ENCODE peak calls at places on chromosomes 11 and 22, in eight cellular contexts. One of them, this sample, is unnamed.

GRCh38 chr22:19743626-19744025 is 17.0 kb upstream of the TBX1 start:
- DNase-seq in OCI-LY7: no peak
- DNase-seq in GM23338: no peak
- DNase-seq in MM.1S: no peak
- DNase-seq in HCT116: no peak
- DNase-seq in GM23248: no peak
- DNase-seq in PC-3: no peak
- DNase-seq in SK-N-SH: no peak
- DNase-seq in this sample: no peak

GRCh38 chr11:95790933-95791247 is 592 bp downstream of the CEP57 start:
- DNase-seq in OCI-LY7: peak; percentile 71
- DNase-seq in GM23338: peak; percentile 86
- DNase-seq in MM.1S: peak; percentile 81
- DNase-seq in HCT116: peak; percentile 28
- DNase-seq in GM23248: peak; percentile 64
- DNase-seq in PC-3: peak; percentile 65
- DNase-seq in SK-N-SH: peak; percentile 18
- DNase-seq in this sample: peak; percentile 77

GRCh38 chr11:62108971-62109391 is 14.8 kb upstream of the INCENP start:
- DNase-seq in OCI-LY7: no peak
- DNase-seq in GM23338: no peak
- DNase-seq in MM.1S: no peak
- DNase-seq in HCT116: no peak
- DNase-seq in GM23248: peak; percentile 73
- DNase-seq in PC-3: peak; percentile 64
- DNase-seq in SK-N-SH: no peak
- DNase-seq in this sample: no peak

GRCh38 chr11:10488121-10488580 is 33.1 kb downstream of the AMPD3 start:
- DNase-seq in OCI-LY7: peak; percentile 23
- DNase-seq in GM23338: peak; percentile 37
- DNase-seq in MM.1S: peak; percentile 37
- DNase-seq in HCT116: peak; percentile 86
- DNase-seq in GM23248: no peak
- DNase-seq in PC-3: peak; percentile 88
- DNase-seq in SK-N-SH: no peak
- DNase-seq in this sample: no peak

GRCh38 chr11:121564948-121565684 is 112.3 kb upstream of the SORL1-AS1 start:
- DNase-seq in OCI-LY7: no peak
- DNase-seq in GM23338: no peak
- DNase-seq in MM.1S: no peak
- DNase-seq in HCT116: no peak
- DNase-seq in GM23248: no peak
- DNase-seq in PC-3: no peak
- DNase-seq in SK-N-SH: no peak
- DNase-seq in this sample: no peak

GRCh38 chr11:31940396-31941037 is 129.4 kb upstream of the PAX6 start:
- DNase-seq in OCI-LY7: no peak
- DNase-seq in GM23338: no peak
- DNase-seq in MM.1S: no peak
- DNase-seq in HCT116: no peak
- DNase-seq in GM23248: peak; percentile 15
- DNase-seq in PC-3: no peak
- DNase-seq in SK-N-SH: no peak
- DNase-seq in this sample: no peak

GRCh38 chr22:41910599-41911291 is 4.1 kb downstream of the SHISA8 start:
- DNase-seq in OCI-LY7: no peak
- DNase-seq in GM23338: peak; percentile 45
- DNase-seq in MM.1S: no peak
- DNase-seq in HCT116: no peak
- DNase-seq in GM23248: peak; percentile 67
- DNase-seq in PC-3: peak; percentile 9
- DNase-seq in SK-N-SH: peak; percentile 67
- DNase-seq in this sample: peak; percentile 39

GRCh38 chr11:85619497-85619896 is 7.6 kb downstream of the DLG2 start:
- DNase-seq in OCI-LY7: no peak
- DNase-seq in GM23338: no peak
- DNase-seq in MM.1S: no peak
- DNase-seq in HCT116: no peak
- DNase-seq in GM23248: no peak
- DNase-seq in PC-3: no peak
- DNase-seq in SK-N-SH: no peak
- DNase-seq in this sample: no peak

DNA sequence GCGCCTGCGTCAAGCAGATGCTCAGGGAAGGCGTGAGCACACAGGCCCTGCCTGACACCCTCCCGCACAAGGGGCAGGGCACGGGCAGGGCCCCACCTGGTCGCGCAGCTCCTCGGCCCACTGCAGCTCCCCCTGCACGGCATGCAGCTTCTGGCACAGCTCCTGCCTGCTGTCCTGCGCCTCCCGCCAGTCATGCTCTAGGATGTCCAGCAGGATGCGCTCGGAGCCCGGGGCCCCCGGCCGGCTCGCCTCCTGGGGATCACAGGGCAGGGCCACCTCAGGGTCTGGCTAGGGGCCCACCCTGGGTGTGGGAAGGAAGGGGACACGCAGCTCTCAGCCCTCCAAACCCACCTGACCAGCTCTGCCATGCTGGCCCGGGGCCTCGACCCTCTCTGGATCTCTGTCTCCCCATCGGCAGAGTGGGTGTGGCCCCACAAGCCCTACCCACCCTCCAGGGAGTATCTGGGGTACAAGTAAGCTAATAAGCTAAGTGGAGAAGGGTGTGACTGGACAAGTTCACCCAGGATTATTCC is 10.7 kb downstream of the CARD10 start:
- DNase-seq in OCI-LY7: no peak
- DNase-seq in GM23338: no peak
- DNase-seq in MM.1S: no peak
- DNase-seq in HCT116: no peak
- DNase-seq in GM23248: no peak
- DNase-seq in PC-3: no peak
- DNase-seq in SK-N-SH: no peak
- DNase-seq in this sample: no peak
- H3K27ac ChIP-seq in OCI-LY7: no peak overlapping the region
- H3K27ac ChIP-seq in GM23338: no peak overlapping the region
- H3K27ac ChIP-seq in MM.1S: no peak overlapping the region
- H3K27ac ChIP-seq in HCT116: no peak overlapping the region
- H3K27ac ChIP-seq in GM23248: no peak overlapping the region
- H3K27ac ChIP-seq in PC-3: no peak overlapping the region
- H3K27ac ChIP-seq in SK-N-SH: peak overlapping the region; percentile 62
- H3K27ac ChIP-seq in this sample: no peak overlapping the region

DNA sequence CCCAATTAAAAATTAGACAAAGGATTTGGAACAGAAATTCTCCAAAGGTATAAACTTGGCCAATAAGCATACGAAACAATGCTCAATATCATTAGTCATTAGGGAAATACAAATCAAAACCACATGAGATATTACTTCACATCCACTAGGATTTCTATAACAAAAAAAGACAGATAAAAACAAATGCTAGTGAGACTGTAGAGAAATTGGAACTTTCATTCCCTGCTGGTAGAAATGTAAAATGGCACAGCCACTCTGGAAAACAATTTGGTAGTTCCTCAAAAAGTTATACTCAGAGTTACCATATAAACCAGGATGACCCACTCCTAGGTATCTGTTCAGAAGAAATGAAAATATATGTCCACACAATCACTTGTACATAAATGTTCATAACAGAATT is 71.6 kb downstream of the RPL27A start:
- DNase-seq in OCI-LY7: no peak
- DNase-seq in GM23338: no peak
- DNase-seq in MM.1S: no peak
- DNase-seq in HCT116: no peak
- DNase-seq in GM23248: peak; percentile 55
- DNase-seq in PC-3: no peak
- DNase-seq in SK-N-SH: no peak
- DNase-seq in this sample: no peak
- TF ChIP-seq EZH2phosphoT487 in OCI-LY7: no peak
- TF ChIP-seq EZH2phosphoT487 in GM23338: no peak
- TF ChIP-seq EZH2phosphoT487 in MM.1S: no peak
- TF ChIP-seq EZH2phosphoT487 in HCT116: no peak
- TF ChIP-seq EZH2phosphoT487 in GM23248: no peak
- TF ChIP-seq EZH2phosphoT487 in PC-3: no peak
- TF ChIP-seq EZH2phosphoT487 in SK-N-SH: no peak
- TF ChIP-seq EZH2phosphoT487 in this sample: no peak

GRCh38 chr11:129376658-129377341 is 1.2 kb downstream of the BARX2 start:
- DNase-seq in OCI-LY7: no peak
- DNase-seq in GM23338: no peak
- DNase-seq in MM.1S: no peak
- DNase-seq in HCT116: no peak
- DNase-seq in GM23248: no peak
- DNase-seq in PC-3: no peak
- DNase-seq in SK-N-SH: no peak
- DNase-seq in this sample: peak; percentile 80
- H2AFZ ChIP-seq in OCI-LY7: no peak overlapping the region
- H2AFZ ChIP-seq in GM23338: peak overlapping the region; percentile 95
- H2AFZ ChIP-seq in MM.1S: no peak overlapping the region
- H2AFZ ChIP-seq in HCT116: no peak overlapping the region
- H2AFZ ChIP-seq in GM23248: no peak overlapping the region
- H2AFZ ChIP-seq in PC-3: peak overlapping the region; percentile 68
- H2AFZ ChIP-seq in SK-N-SH: no peak overlapping the region
- H2AFZ ChIP-seq in this sample: no peak overlapping the region

GRCh38 chr22:26922804-26923203 is 265.4 kb downstream of the MIAT start:
- DNase-seq in OCI-LY7: peak; percentile 4
- DNase-seq in GM23338: peak; percentile 83
- DNase-seq in MM.1S: no peak
- DNase-seq in HCT116: no peak
- DNase-seq in GM23248: no peak
- DNase-seq in PC-3: no peak
- DNase-seq in SK-N-SH: no peak
- DNase-seq in this sample: peak; percentile 66
- H3K27ac ChIP-seq in OCI-LY7: no peak overlapping the region
- H3K27ac ChIP-seq in GM23338: no peak overlapping the region
- H3K27ac ChIP-seq in MM.1S: no peak overlapping the region
- H3K27ac ChIP-seq in HCT116: no peak overlapping the region
- H3K27ac ChIP-seq in GM23248: no peak overlapping the region
- H3K27ac ChIP-seq in PC-3: no peak overlapping the region
- H3K27ac ChIP-seq in SK-N-SH: no peak overlapping the region
- H3K27ac ChIP-seq in this sample: no peak overlapping the region

GRCh38 chr11:76798202-76798581 is 15.0 kb downstream of the TSKU start:
- DNase-seq in OCI-LY7: no peak
- DNase-seq in GM23338: no peak
- DNase-seq in MM.1S: no peak
- DNase-seq in HCT116: no peak
- DNase-seq in GM23248: no peak
- DNase-seq in PC-3: no peak
- DNase-seq in SK-N-SH: no peak
- DNase-seq in this sample: no peak
- TF ChIP-seq EZH2phosphoT487 in OCI-LY7: no peak
- TF ChIP-seq EZH2phosphoT487 in GM23338: no peak
- TF ChIP-seq EZH2phosphoT487 in MM.1S: no peak
- TF ChIP-seq EZH2phosphoT487 in HCT116: no peak
- TF ChIP-seq EZH2phosphoT487 in GM23248: no peak
- TF ChIP-seq EZH2phosphoT487 in PC-3: no peak
- TF ChIP-seq EZH2phosphoT487 in SK-N-SH: no peak
- TF ChIP-seq EZH2phosphoT487 in this sample: no peak

GRCh38 chr11:108967571-108967970 is 302.7 kb downstream of the DDX10 start:
- DNase-seq in OCI-LY7: no peak
- DNase-seq in GM23338: no peak
- DNase-seq in MM.1S: no peak
- DNase-seq in HCT116: no peak
- DNase-seq in GM23248: peak; percentile 71
- DNase-seq in PC-3: no peak
- DNase-seq in SK-N-SH: peak; percentile 58
- DNase-seq in this sample: no peak
- H2AFZ ChIP-seq in OCI-LY7: no peak overlapping the region
- H2AFZ ChIP-seq in GM23338: no peak overlapping the region
- H2AFZ ChIP-seq in MM.1S: no peak overlapping the region
- H2AFZ ChIP-seq in HCT116: no peak overlapping the region
- H2AFZ ChIP-seq in GM23248: peak overlapping the region; percentile 10
- H2AFZ ChIP-seq in PC-3: no peak overlapping the region
- H2AFZ ChIP-seq in SK-N-SH: peak overlapping the region; percentile 73
- H2AFZ ChIP-seq in this sample: no peak overlapping the region

DNA sequence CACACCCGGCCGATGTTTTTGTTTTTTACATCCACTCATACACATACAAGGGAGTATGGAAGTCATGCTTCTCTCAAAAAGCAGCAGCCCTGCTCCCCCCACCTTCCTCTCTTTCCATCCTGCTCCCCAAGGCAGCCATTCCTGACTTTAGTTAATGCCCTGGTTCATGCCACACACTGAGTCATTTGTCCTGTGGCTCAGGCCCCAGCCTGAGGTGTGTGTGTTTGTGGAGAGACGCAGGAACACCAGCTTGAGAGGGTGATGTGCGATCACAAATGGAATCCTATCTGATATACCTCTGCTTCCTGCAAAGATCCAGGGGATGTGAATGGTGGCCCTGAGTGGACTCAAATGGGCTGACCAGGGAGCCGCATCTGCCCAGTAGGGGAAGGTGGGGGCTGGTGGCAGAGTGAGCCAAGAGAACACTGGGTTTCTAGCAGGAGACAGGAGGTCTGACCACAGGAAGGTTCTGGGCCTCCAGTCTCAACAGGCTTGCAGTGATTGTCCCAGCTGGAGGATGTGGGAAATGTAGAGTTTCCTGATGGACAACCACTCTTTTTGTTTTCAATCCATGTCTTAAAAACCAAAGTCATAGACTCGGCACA is 86.7 kb downstream of the OSBP2 start:
- DNase-seq in OCI-LY7: no peak
- DNase-seq in GM23338: no peak
- DNase-seq in MM.1S: no peak
- DNase-seq in HCT116: no peak
- DNase-seq in GM23248: peak; percentile 27
- DNase-seq in PC-3: peak; percentile 66
- DNase-seq in SK-N-SH: no peak
- DNase-seq in this sample: no peak
- H3K27ac ChIP-seq in OCI-LY7: no peak overlapping the region
- H3K27ac ChIP-seq in GM23338: no peak overlapping the region
- H3K27ac ChIP-seq in MM.1S: no peak overlapping the region
- H3K27ac ChIP-seq in HCT116: no peak overlapping the region
- H3K27ac ChIP-seq in GM23248: no peak overlapping the region
- H3K27ac ChIP-seq in PC-3: peak overlapping the region; percentile 76
- H3K27ac ChIP-seq in SK-N-SH: no peak overlapping the region
- H3K27ac ChIP-seq in this sample: no peak overlapping the region

GRCh38 chr11:5553347-5553746 is 5.0 kb upstream of the OR52H1 start:
- DNase-seq in OCI-LY7: no peak
- DNase-seq in GM23338: no peak
- DNase-seq in MM.1S: peak; percentile 10
- DNase-seq in HCT116: no peak
- DNase-seq in GM23248: peak; percentile 29
- DNase-seq in PC-3: peak; percentile 7
- DNase-seq in SK-N-SH: no peak
- DNase-seq in this sample: no peak

GRCh38 chr11:5550440-5551095 is 2.2 kb upstream of the OR52H1 start:
- DNase-seq in OCI-LY7: no peak
- DNase-seq in GM23338: no peak
- DNase-seq in MM.1S: no peak
- DNase-seq in HCT116: peak; percentile 54
- DNase-seq in GM23248: peak; percentile 87
- DNase-seq in PC-3: peak; percentile 80
- DNase-seq in SK-N-SH: no peak
- DNase-seq in this sample: no peak

GRCh38 chr11:5547982-5548381 is 358 bp downstream of the OR52H1 start:
- DNase-seq in OCI-LY7: no peak
- DNase-seq in GM23338: no peak
- DNase-seq in MM.1S: peak; percentile 32
- DNase-seq in HCT116: no peak
- DNase-seq in GM23248: no peak
- DNase-seq in PC-3: no peak
- DNase-seq in SK-N-SH: no peak
- DNase-seq in this sample: no peak

GRCh38 chr11:5548440-5548839 is at the start of gene OR52H1:
- DNase-seq in OCI-LY7: no peak
- DNase-seq in GM23338: no peak
- DNase-seq in MM.1S: no peak
- DNase-seq in HCT116: no peak
- DNase-seq in GM23248: no peak
- DNase-seq in PC-3: no peak
- DNase-seq in SK-N-SH: no peak
- DNase-seq in this sample: no peak
- TF ChIP-seq EZH2phosphoT487 in OCI-LY7: no peak
- TF ChIP-seq EZH2phosphoT487 in GM23338: no peak
- TF ChIP-seq EZH2phosphoT487 in MM.1S: no peak
- TF ChIP-seq EZH2phosphoT487 in HCT116: no peak
- TF ChIP-seq EZH2phosphoT487 in GM23248: no peak
- TF ChIP-seq EZH2phosphoT487 in PC-3: no peak
- TF ChIP-seq EZH2phosphoT487 in SK-N-SH: no peak
- TF ChIP-seq EZH2phosphoT487 in this sample: no peak

This sample was measured in neural progenitor cell.